ENCODE peak calls at places on chromosomes 6 and 20, in ten cellular contexts. One of them, this sample, is unnamed. For H3K27me3, the result is how much of the 10 kb centered on the place peaks cover.

GRCh38 chr6:107075951-107076381 is 39.3 kb downstream of the BEND3 start:
- DNase-seq in esophagus muscularis mucosa: no peak
- DNase-seq in sigmoid colon: peak
- DNase-seq in pancreas: no peak
- DNase-seq in MM.1S: no peak
- DNase-seq in effector memory CD4-positive, alpha-beta T cell: no peak
- DNase-seq in neuronal stem cell: no peak
- DNase-seq in HCT116: no peak
- DNase-seq in naive thymus-derived CD4-positive, alpha-beta T cell: no peak
- DNase-seq in right atrium auricular region: no peak
- DNase-seq in this sample: no peak

GRCh38 chr6:45500924-45501816 is 123.4 kb upstream of the SUPT3H start:
- DNase-seq in right atrium auricular region: no peak
- DNase-seq in esophagus muscularis mucosa: no peak
- DNase-seq in sigmoid colon: no peak
- DNase-seq in naive thymus-derived CD4-positive, alpha-beta T cell: no peak
- DNase-seq in neuronal stem cell: no peak
- DNase-seq in HCT116: peak
- DNase-seq in effector memory CD4-positive, alpha-beta T cell: no peak
- DNase-seq in pancreas: no peak
- DNase-seq in MM.1S: no peak
- DNase-seq in this sample: no peak

GRCh38 chr6:140988780-140989179 is 1143.9 kb upstream of the GJE1 start:
- DNase-seq in neuronal stem cell: no peak
- DNase-seq in HCT116: no peak
- DNase-seq in esophagus muscularis mucosa: no peak
- DNase-seq in MM.1S: no peak
- DNase-seq in naive thymus-derived CD4-positive, alpha-beta T cell: no peak
- DNase-seq in sigmoid colon: no peak
- DNase-seq in right atrium auricular region: no peak
- DNase-seq in effector memory CD4-positive, alpha-beta T cell: no peak
- DNase-seq in pancreas: no peak
- DNase-seq in this sample: no peak

GRCh38 chr20:2691663-2692035 is 931 bp upstream of the EBF4 start:
- DNase-seq in sigmoid colon: no peak
- DNase-seq in effector memory CD4-positive, alpha-beta T cell: no peak
- DNase-seq in neuronal stem cell: no peak
- DNase-seq in pancreas: no peak
- DNase-seq in esophagus muscularis mucosa: no peak
- DNase-seq in right atrium auricular region: no peak
- DNase-seq in naive thymus-derived CD4-positive, alpha-beta T cell: no peak
- DNase-seq in HCT116: no peak
- DNase-seq in MM.1S: no peak
- DNase-seq in this sample: no peak

GRCh38 chr6:87661503-87661902 is 40.5 kb downstream of the AKIRIN2 start:
- DNase-seq in naive thymus-derived CD4-positive, alpha-beta T cell: no peak
- DNase-seq in HCT116: no peak
- DNase-seq in sigmoid colon: no peak
- DNase-seq in neuronal stem cell: no peak
- DNase-seq in right atrium auricular region: no peak
- DNase-seq in pancreas: no peak
- DNase-seq in effector memory CD4-positive, alpha-beta T cell: no peak
- DNase-seq in esophagus muscularis mucosa: no peak
- DNase-seq in MM.1S: no peak
- DNase-seq in this sample: no peak

GRCh38 chr6:2744206-2744771 is 6.4 kb downstream of the MYLK4 start:
- DNase-seq in effector memory CD4-positive, alpha-beta T cell: no peak
- DNase-seq in pancreas: peak
- DNase-seq in MM.1S: no peak
- DNase-seq in HCT116: no peak
- DNase-seq in naive thymus-derived CD4-positive, alpha-beta T cell: no peak
- DNase-seq in neuronal stem cell: no peak
- DNase-seq in sigmoid colon: no peak
- DNase-seq in right atrium auricular region: no peak
- DNase-seq in esophagus muscularis mucosa: no peak
- DNase-seq in this sample: no peak

GRCh38 chr6:131976545-131977061 is 25.4 kb upstream of the CCN2 start:
- DNase-seq in naive thymus-derived CD4-positive, alpha-beta T cell: no peak
- DNase-seq in pancreas: no peak
- DNase-seq in right atrium auricular region: no peak
- DNase-seq in esophagus muscularis mucosa: no peak
- DNase-seq in neuronal stem cell: no peak
- DNase-seq in MM.1S: no peak
- DNase-seq in effector memory CD4-positive, alpha-beta T cell: no peak
- DNase-seq in HCT116: no peak
- DNase-seq in sigmoid colon: no peak
- DNase-seq in this sample: no peak

GRCh38 chr20:4820833-4821518 is 99.3 kb downstream of the PRND start:
- DNase-seq in HCT116: no peak
- DNase-seq in MM.1S: no peak
- DNase-seq in naive thymus-derived CD4-positive, alpha-beta T cell: no peak
- DNase-seq in esophagus muscularis mucosa: no peak
- DNase-seq in effector memory CD4-positive, alpha-beta T cell: no peak
- DNase-seq in sigmoid colon: peak
- DNase-seq in pancreas: no peak
- DNase-seq in right atrium auricular region: no peak
- DNase-seq in neuronal stem cell: no peak
- DNase-seq in this sample: no peak

GRCh38 chr6:142947702-142948480 is 2.9 kb upstream of the HIVEP2 start:
- DNase-seq in pancreas: no peak
- DNase-seq in right atrium auricular region: no peak
- DNase-seq in MM.1S: peak
- DNase-seq in esophagus muscularis mucosa: no peak
- DNase-seq in neuronal stem cell: no peak
- DNase-seq in HCT116: no peak
- DNase-seq in effector memory CD4-positive, alpha-beta T cell: no peak
- DNase-seq in sigmoid colon: no peak
- DNase-seq in naive thymus-derived CD4-positive, alpha-beta T cell: no peak
- DNase-seq in this sample: peak

GRCh38 chr20:48858075-48858790 is 30.4 kb upstream of the PREX1 start:
- DNase-seq in HCT116: no peak
- DNase-seq in effector memory CD4-positive, alpha-beta T cell: no peak
- DNase-seq in naive thymus-derived CD4-positive, alpha-beta T cell: no peak
- DNase-seq in sigmoid colon: no peak
- DNase-seq in MM.1S: no peak
- DNase-seq in esophagus muscularis mucosa: no peak
- DNase-seq in right atrium auricular region: no peak
- DNase-seq in pancreas: peak
- DNase-seq in neuronal stem cell: no peak
- DNase-seq in this sample: no peak

GRCh38 chr6:82878812-82879211 is 186.8 kb downstream of the UBE3D start:
- DNase-seq in effector memory CD4-positive, alpha-beta T cell: no peak
- DNase-seq in sigmoid colon: no peak
- DNase-seq in HCT116: no peak
- DNase-seq in esophagus muscularis mucosa: no peak
- DNase-seq in pancreas: no peak
- DNase-seq in neuronal stem cell: no peak
- DNase-seq in naive thymus-derived CD4-positive, alpha-beta T cell: no peak
- DNase-seq in MM.1S: no peak
- DNase-seq in right atrium auricular region: no peak
- DNase-seq in this sample: no peak

GRCh38 chr6:22295145-22295544 is 1.7 kb downstream of the PRL start:
- DNase-seq in right atrium auricular region: no peak
- DNase-seq in effector memory CD4-positive, alpha-beta T cell: no peak
- DNase-seq in MM.1S: no peak
- DNase-seq in neuronal stem cell: no peak
- DNase-seq in sigmoid colon: no peak
- DNase-seq in esophagus muscularis mucosa: no peak
- DNase-seq in HCT116: no peak
- DNase-seq in pancreas: no peak
- DNase-seq in naive thymus-derived CD4-positive, alpha-beta T cell: no peak
- DNase-seq in this sample: no peak

GRCh38 chr6:31042801-31043200 is 32.5 kb downstream of the MUC22 start:
- DNase-seq in neuronal stem cell: no peak
- DNase-seq in esophagus muscularis mucosa: no peak
- DNase-seq in right atrium auricular region: no peak
- DNase-seq in sigmoid colon: no peak
- DNase-seq in effector memory CD4-positive, alpha-beta T cell: no peak
- DNase-seq in MM.1S: peak
- DNase-seq in pancreas: peak
- DNase-seq in naive thymus-derived CD4-positive, alpha-beta T cell: no peak
- DNase-seq in HCT116: peak
- DNase-seq in this sample: no peak

GRCh38 chr6:22828179-22829062 is 259.1 kb downstream of the HDGFL1 start:
- DNase-seq in effector memory CD4-positive, alpha-beta T cell: no peak
- DNase-seq in right atrium auricular region: no peak
- DNase-seq in neuronal stem cell: peak
- DNase-seq in naive thymus-derived CD4-positive, alpha-beta T cell: no peak
- DNase-seq in MM.1S: no peak
- DNase-seq in pancreas: peak
- DNase-seq in HCT116: peak
- DNase-seq in sigmoid colon: no peak
- DNase-seq in esophagus muscularis mucosa: no peak
- DNase-seq in this sample: no peak

DNA sequence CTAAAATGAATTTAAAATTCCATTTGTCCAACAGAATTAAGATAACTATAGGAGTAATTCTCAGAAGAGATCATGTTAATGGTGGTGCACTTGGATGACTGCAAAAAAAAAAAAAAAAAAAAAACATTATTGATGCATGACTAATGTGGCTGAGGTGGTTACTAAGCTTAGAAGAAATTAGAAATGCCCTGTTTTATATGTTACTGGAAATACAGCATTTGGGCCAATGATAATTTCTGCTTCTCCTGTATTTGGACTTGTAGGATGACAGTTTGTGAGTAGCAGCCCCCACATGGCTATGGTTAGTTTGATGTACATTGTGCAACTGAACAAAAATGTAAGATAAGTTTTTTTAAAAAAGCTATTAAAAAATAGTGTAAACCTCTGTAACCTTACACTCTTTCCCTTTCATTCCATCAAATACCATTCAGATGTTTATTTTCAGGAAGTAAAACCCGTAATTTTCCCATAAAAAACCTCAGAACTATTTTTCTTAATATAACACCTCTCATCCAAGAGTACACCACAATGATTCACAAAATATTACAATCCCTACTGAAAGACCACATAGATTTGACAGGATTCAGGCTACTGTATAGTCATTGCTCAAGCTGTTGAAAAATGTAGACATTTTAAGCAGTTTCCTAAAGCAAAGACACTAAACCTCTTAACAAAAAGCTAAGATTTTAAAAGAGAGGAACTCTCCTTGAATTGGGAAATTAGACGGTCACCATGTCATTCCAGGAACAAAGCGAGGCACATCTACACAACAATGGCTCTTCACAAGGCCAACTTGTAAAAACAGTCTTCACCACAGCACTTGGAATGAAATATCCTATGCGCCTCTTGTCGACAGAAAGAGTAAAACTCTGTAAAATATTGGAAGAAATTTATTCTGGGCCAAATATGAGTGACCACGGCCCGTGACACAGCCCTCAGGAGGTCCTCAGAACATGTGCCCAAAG is 83.0 kb downstream of the WDR27 start:
- DNase-seq in effector memory CD4-positive, alpha-beta T cell: no peak
- DNase-seq in sigmoid colon: no peak
- DNase-seq in pancreas: no peak
- DNase-seq in right atrium auricular region: no peak
- DNase-seq in neuronal stem cell: no peak
- DNase-seq in HCT116: no peak
- DNase-seq in esophagus muscularis mucosa: no peak
- DNase-seq in naive thymus-derived CD4-positive, alpha-beta T cell: no peak
- DNase-seq in MM.1S: no peak
- DNase-seq in this sample: no peak
- H3K27ac ChIP-seq in effector memory CD4-positive, alpha-beta T cell: no peak
- H3K27ac ChIP-seq in sigmoid colon: no peak
- H3K27ac ChIP-seq in pancreas: no peak
- H3K27ac ChIP-seq in right atrium auricular region: no peak
- H3K27ac ChIP-seq in neuronal stem cell: no peak
- H3K27ac ChIP-seq in HCT116: no peak
- H3K27ac ChIP-seq in esophagus muscularis mucosa: no peak
- H3K27ac ChIP-seq in naive thymus-derived CD4-positive, alpha-beta T cell: no peak
- H3K27ac ChIP-seq in MM.1S: no peak
- H3K27ac ChIP-seq in this sample: no peak

GRCh38 chr6:65569505-65569904 is 137.5 kb downstream of the EYS start:
- DNase-seq in effector memory CD4-positive, alpha-beta T cell: no peak
- DNase-seq in neuronal stem cell: no peak
- DNase-seq in naive thymus-derived CD4-positive, alpha-beta T cell: no peak
- DNase-seq in right atrium auricular region: no peak
- DNase-seq in esophagus muscularis mucosa: no peak
- DNase-seq in HCT116: no peak
- DNase-seq in sigmoid colon: no peak
- DNase-seq in MM.1S: no peak
- DNase-seq in pancreas: no peak
- DNase-seq in this sample: no peak
- H3K4me3 ChIP-seq in effector memory CD4-positive, alpha-beta T cell: no peak
- H3K4me3 ChIP-seq in neuronal stem cell: no peak
- H3K4me3 ChIP-seq in naive thymus-derived CD4-positive, alpha-beta T cell: no peak
- H3K4me3 ChIP-seq in right atrium auricular region: no peak
- H3K4me3 ChIP-seq in esophagus muscularis mucosa: no peak
- H3K4me3 ChIP-seq in HCT116: no peak
- H3K4me3 ChIP-seq in sigmoid colon: no peak
- H3K4me3 ChIP-seq in MM.1S: no peak
- H3K4me3 ChIP-seq in pancreas: no peak
- H3K4me3 ChIP-seq in this sample: no peak

GRCh38 chr20:56974499-56975250 is 291.8 kb downstream of the BMP7 start:
- DNase-seq in pancreas: peak
- DNase-seq in right atrium auricular region: no peak
- DNase-seq in neuronal stem cell: peak
- DNase-seq in effector memory CD4-positive, alpha-beta T cell: no peak
- DNase-seq in esophagus muscularis mucosa: no peak
- DNase-seq in naive thymus-derived CD4-positive, alpha-beta T cell: no peak
- DNase-seq in MM.1S: peak
- DNase-seq in HCT116: peak
- DNase-seq in sigmoid colon: no peak
- DNase-seq in this sample: no peak
- H3K27me3 ChIP-seq in pancreas: under half
- H3K27me3 ChIP-seq in right atrium auricular region: under half
- H3K27me3 ChIP-seq in neuronal stem cell: under half
- H3K27me3 ChIP-seq in effector memory CD4-positive, alpha-beta T cell: under half
- H3K27me3 ChIP-seq in esophagus muscularis mucosa: half or more
- H3K27me3 ChIP-seq in naive thymus-derived CD4-positive, alpha-beta T cell: under half
- H3K27me3 ChIP-seq in MM.1S: under half
- H3K27me3 ChIP-seq in HCT116: under half
- H3K27me3 ChIP-seq in sigmoid colon: under half
- H3K27me3 ChIP-seq in this sample: under half

GRCh38 chr20:37986873-37987601 is 46.2 kb downstream of the TTI1 start:
- DNase-seq in right atrium auricular region: peak
- DNase-seq in neuronal stem cell: peak
- DNase-seq in esophagus muscularis mucosa: no peak
- DNase-seq in MM.1S: no peak
- DNase-seq in effector memory CD4-positive, alpha-beta T cell: no peak
- DNase-seq in pancreas: peak
- DNase-seq in sigmoid colon: no peak
- DNase-seq in HCT116: no peak
- DNase-seq in naive thymus-derived CD4-positive, alpha-beta T cell: no peak
- DNase-seq in this sample: no peak
- H3K27ac ChIP-seq in right atrium auricular region: peak
- H3K27ac ChIP-seq in neuronal stem cell: peak
- H3K27ac ChIP-seq in esophagus muscularis mucosa: peak
- H3K27ac ChIP-seq in MM.1S: no peak
- H3K27ac ChIP-seq in effector memory CD4-positive, alpha-beta T cell: no peak
- H3K27ac ChIP-seq in pancreas: peak
- H3K27ac ChIP-seq in sigmoid colon: peak
- H3K27ac ChIP-seq in HCT116: no peak
- H3K27ac ChIP-seq in naive thymus-derived CD4-positive, alpha-beta T cell: no peak
- H3K27ac ChIP-seq in this sample: no peak

GRCh38 chr20:47354388-47354709 is 2.1 kb downstream of the ZMYND8 start:
- DNase-seq in esophagus muscularis mucosa: no peak
- DNase-seq in HCT116: no peak
- DNase-seq in right atrium auricular region: no peak
- DNase-seq in MM.1S: no peak
- DNase-seq in neuronal stem cell: no peak
- DNase-seq in effector memory CD4-positive, alpha-beta T cell: no peak
- DNase-seq in sigmoid colon: no peak
- DNase-seq in naive thymus-derived CD4-positive, alpha-beta T cell: no peak
- DNase-seq in pancreas: no peak
- DNase-seq in this sample: no peak
- H3K4me3 ChIP-seq in esophagus muscularis mucosa: peak
- H3K4me3 ChIP-seq in HCT116: no peak
- H3K4me3 ChIP-seq in right atrium auricular region: no peak
- H3K4me3 ChIP-seq in MM.1S: peak
- H3K4me3 ChIP-seq in neuronal stem cell: no peak
- H3K4me3 ChIP-seq in effector memory CD4-positive, alpha-beta T cell: peak
- H3K4me3 ChIP-seq in sigmoid colon: peak
- H3K4me3 ChIP-seq in naive thymus-derived CD4-positive, alpha-beta T cell: peak
- H3K4me3 ChIP-seq in pancreas: peak
- H3K4me3 ChIP-seq in this sample: peak